ENCODE peak calls at places on chromosomes 16 and 17, in four cellular contexts. V is SK-N-SH, H is A549, T is K562. C is an unnamed sample.
A peak's percentile ranks its signal among the peaks of the same experiment; 100 is the strongest.

GRCh38 chr17:63698381-63698885 is 1.5 kb downstream of the LIMD2 start:
- DNase-seq in V (no peak), H (no peak), T (no peak), C (no peak)

GRCh38 chr17:69043098-69043497 is 17.6 kb downstream of the ABCA9 start:
- DNase-seq in V (no peak), H (no peak), T (no peak), C (no peak)

GRCh38 chr17:49798182-49798581 is 9.7 kb downstream of the KAT7 start:
- DNase-seq in V (no peak), H (no peak), T (no peak), C (no peak)

GRCh38 chr17:10875411-10875810 is 37.5 kb upstream of the PIRT start:
- DNase-seq in V (no peak), H (peak; percentile 14), T (peak; percentile 6), C (no peak)

GRCh38 chr17:47253541-47254402 is at the start of gene ITGB3:
- DNase-seq in V (peak; percentile 96), H (peak; percentile 83), T (peak; percentile 81), C (no peak)

GRCh38 chr17:75901727-75902126 is 3.0 kb downstream of the MRPL38 start:
- DNase-seq in V (no peak), H (no peak), T (no peak), C (no peak)

GRCh38 chr17:11340798-11341197 is 99.8 kb downstream of the SHISA6 start:
- DNase-seq in V (no peak), H (no peak), T (no peak), C (no peak)

GRCh38 chr17:64412944-64413381 is 22.3 kb upstream of the PECAM1 start:
- DNase-seq in V (no peak), H (no peak), T (no peak), C (no peak)

GRCh38 chr16:27625050-27625697 is 75.2 kb downstream of the KATNIP start:
- DNase-seq in V (peak; percentile 45), H (peak; percentile 52), T (no peak), C (no peak)

GRCh38 chr16:82655720-82656500 is 29.1 kb downstream of the CDH13 start:
- DNase-seq in V (no peak), H (no peak), T (no peak), C (no peak)

GRCh38 chr17:22171631-22172030 is 479.3 kb downstream of the KCNJ18 start:
- DNase-seq in V (no peak), H (no peak), T (no peak), C (no peak)

GRCh38 chr16:66878067-66878466 is 2.2 kb upstream of the PDP2 start:
- DNase-seq in V (no peak), H (no peak), T (no peak), C (no peak)

GRCh38 chr16:72666267-72666666 is 381.7 kb downstream of the ZFHX3 start:
- DNase-seq in V (no peak), H (no peak), T (no peak), C (no peak)

GRCh38 chr17:48215583-48216139 is 108.1 kb downstream of the SNX11 start:
- DNase-seq in V (peak; percentile 26), H (peak; percentile 80), T (peak; percentile 68), C (no peak)

GRCh38 chr16:85329999-85330693 is 217.9 kb upstream of the CIBAR2 start:
- DNase-seq in V (peak; percentile 57), H (no peak), T (no peak), C (no peak)

GRCh38 chr17:78256705-78257559 is 25.5 kb downstream of the TMEM235 start:
- DNase-seq in V (peak; percentile 78), H (no peak), T (peak; percentile 42), C (no peak)

GRCh38 chr17:901964-902363 is 77.6 kb downstream of the NXN start:
- DNase-seq in V (no peak), H (no peak), T (no peak), C (no peak)

GRCh38 chr17:3818786-3819185 is 17.8 kb upstream of the ITGAE start:
- DNase-seq in V (no peak), H (no peak), T (no peak), C (no peak)

GRCh38 chr17:7499161-7499560 is 15.0 kb downstream of the POLR2A start:
- DNase-seq in V (no peak), H (no peak), T (no peak), C (no peak)

GRCh38 chr17:49031965-49032928 is 35.1 kb downstream of the IGF2BP1 start:
- DNase-seq in V (peak; percentile 88), H (peak; percentile 87), T (peak; percentile 85), C (peak; percentile 16)

GRCh38 chr17:61593404-61593803 is 2.4 kb upstream of the NACA2 start:
- DNase-seq in V (no peak), H (no peak), T (no peak), C (no peak)

GRCh38 chr17:37713624-37714023 is 31.2 kb downstream of the HNF1B start:
- DNase-seq in V (no peak), H (no peak), T (no peak), C (no peak)

GRCh38 chr17:15456972-15457722 is 10.3 kb downstream of the CDRT4 start:
- DNase-seq in V (peak; percentile 23), H (no peak), T (no peak), C (no peak)

GRCh38 chr16:77589071-77589755 is 133.1 kb upstream of the NUDT7 start:
- DNase-seq in V (no peak), H (no peak), T (no peak), C (no peak)

GRCh38 chr17:79609616-79610150 is 1.2 kb downstream of the RBFOX3 start:
- DNase-seq in V (peak; percentile 64), H (peak; percentile 39), T (no peak), C (no peak)

GRCh38 chr17:72444517-72445054 is 323.8 kb downstream of the SOX9 start:
- DNase-seq in V (no peak), H (no peak), T (no peak), C (no peak)

GRCh38 chr17:68305132-68305531 is 13.8 kb downstream of the ARSG start:
- DNase-seq in V (no peak), H (no peak), T (no peak), C (no peak)

GRCh38 chr17:78397681-78398101 is 19.2 kb downstream of the PGS1 start:
- DNase-seq in V (no peak), H (no peak), T (no peak), C (no peak)

GRCh38 chr16:10881479-10882030 is 4.6 kb downstream of the CIITA start:
- DNase-seq in V (no peak), H (no peak), T (no peak), C (no peak)

GRCh38 chr16:10878644-10879498 is 1.9 kb downstream of the CIITA start:
- DNase-seq in V (peak; percentile 70), H (no peak), T (no peak), C (no peak)

GRCh38 chr16:10883004-10883403 is 6.0 kb downstream of the CIITA start:
- DNase-seq in V (no peak), H (no peak), T (no peak), C (no peak)

GRCh38 chr16:10879681-10880589 is 2.9 kb downstream of the CIITA start:
- DNase-seq in V (no peak), H (no peak), T (no peak), C (no peak)

GRCh38 chr16:10880609-10881452 is 3.8 kb downstream of the CIITA start:
- DNase-seq in V (no peak), H (no peak), T (no peak), C (no peak)
- TF ChIP-seq RCOR1 in V (no peak), H (no peak), T (no peak), C (no peak)

DNA sequence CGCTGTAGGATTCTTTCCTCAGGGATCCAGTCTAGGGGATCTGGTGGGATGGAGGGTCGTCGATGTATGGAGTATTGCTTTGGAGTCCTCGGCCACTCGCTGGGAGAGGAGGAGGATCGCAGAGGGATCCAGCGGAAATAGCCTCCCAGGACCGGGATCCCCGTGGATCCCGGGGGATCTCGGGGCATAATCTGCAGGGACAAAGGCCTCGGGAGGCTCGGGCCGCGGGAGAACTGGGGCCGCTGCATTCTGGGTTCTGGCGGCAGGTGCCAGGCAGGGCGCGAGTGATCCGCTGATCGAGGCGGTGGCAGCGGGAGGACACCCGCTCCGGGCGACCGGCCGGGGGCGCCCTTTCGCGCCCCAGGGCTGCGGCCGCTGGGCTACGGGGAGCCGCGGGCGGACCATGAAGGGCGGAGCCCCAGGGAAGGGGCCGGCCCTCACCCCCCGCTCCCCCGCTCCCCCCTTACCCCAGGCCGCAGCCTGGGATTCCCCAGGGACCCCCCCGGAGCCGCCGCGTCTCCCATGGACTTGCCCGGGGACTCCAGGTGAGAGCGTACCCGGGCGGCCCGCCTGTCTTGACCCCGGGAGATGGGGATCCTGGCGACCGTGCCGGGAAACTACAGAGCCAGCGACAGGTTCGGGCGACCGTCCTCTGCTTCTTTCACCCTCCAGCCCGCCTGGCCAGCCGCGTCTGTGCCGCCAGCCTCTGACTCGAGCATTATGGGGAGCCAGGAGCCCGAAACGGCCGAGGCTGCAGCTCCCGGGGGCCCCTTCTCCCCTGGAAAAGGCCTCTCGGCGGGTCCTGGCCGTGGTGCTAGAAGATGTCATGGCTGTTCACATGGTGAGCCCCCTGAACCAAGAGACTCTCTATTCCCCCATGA is 604 bp downstream of the PRR14 start:
- DNase-seq in V (peak; percentile 88), H (peak; percentile 73), T (peak; percentile 88), C (no peak)
- TF ChIP-seq REST in V (peak; percentile 45), H (no peak), T (no peak), C (peak; percentile 24)

GRCh38 chr17:40548491-40548981 is 16.7 kb downstream of the CCR7 start:
- DNase-seq in V (no peak), H (no peak), T (no peak), C (no peak)

GRCh38 chr17:40548982-40549680 is 16.1 kb downstream of the CCR7 start:
- DNase-seq in V (peak; percentile 47), H (peak; percentile 99), T (no peak), C (no peak)

GRCh38 chr17:40551874-40552768 is 13.2 kb downstream of the CCR7 start:
- DNase-seq in V (no peak), H (peak; percentile 99), T (no peak), C (no peak)

GRCh38 chr17:40551091-40551873 is 14.0 kb downstream of the CCR7 start:
- DNase-seq in V (no peak), H (peak; percentile 99), T (no peak), C (no peak)

GRCh38 chr17:40550608-40551007 is 14.7 kb downstream of the CCR7 start:
- DNase-seq in V (no peak), H (peak; percentile 73), T (no peak), C (no peak)
- TF ChIP-seq RCOR1 in V (no peak), H (no peak), T (no peak), C (no peak)

GRCh38 chr16:53346-54236 is at the start of the genes POLR3K and SNRNP25:
- DNase-seq in V (peak; percentile 100), H (peak; percentile 98), T (peak; percentile 99), C (peak; percentile 84)
- TF ChIP-seq REST in V (peak; percentile 16), H (no peak), T (peak; percentile 68), C (no peak)

GRCh38 chr16:31134091-31134571 is 1.4 kb downstream of the PRSS8 start:
- DNase-seq in V (no peak), H (no peak), T (peak; percentile 51), C (no peak)
- TF ChIP-seq RCOR1 in V (no peak), H (no peak), T (no peak), C (no peak)

GRCh38 chr16:57447142-57447962 is at the start of the genes CIAPIN1 and COQ9:
- DNase-seq in V (peak; percentile 96), H (peak; percentile 93), T (peak; percentile 93), C (peak; percentile 74)
- TF ChIP-seq REST in V (peak; percentile 48), H (peak; percentile 99), T (no peak), C (peak; percentile 17)

C was measured in GM12878.